ENCODE peak calls at places on chromosomes 16 and 17, in six cellular contexts. Z is T-helper 1 cell; F is stimulated activated naive B cell treated with anti-CD40 and anti-IgM and Interleukin-4, amounts not matched to agents 10 μg/mL and 1 μg/mL and 100 μg/mL, for 72 hours; R is T-helper 2 cell; M is kidney tubule cell; Q is NCI-H774. N is an unnamed sample.

GRCh38 chr17:55456307-55457240 is 34.9 kb upstream of the MMD start:
- DNase-seq in M (no peak), R (no peak), Z (no peak), Q (no peak), F (no peak), N (no peak)

GRCh38 chr16:73173396-73173795 is 125.5 kb upstream of the ZFHX3 start:
- DNase-seq in M (no peak), R (no peak), F (no peak), Q (no peak), Z (no peak), N (no peak)

GRCh38 chr16:50354629-50355456 is 13.9 kb downstream of the BRD7 start:
- DNase-seq in Q (no peak), F (no peak), M (no peak), Z (no peak), R (no peak), N (peak; percentile 18)

GRCh38 chr16:89449726-89450335 is 40.5 kb downstream of the ANKRD11 start:
- DNase-seq in M (peak; percentile 75), R (no peak), Q (no peak), F (no peak), Z (no peak), N (peak; percentile 64)

GRCh38 chr16:11372924-11373306 is 27.7 kb downstream of the RMI2 start:
- DNase-seq in F (no peak), Z (no peak), R (no peak), M (no peak), Q (no peak), N (no peak)

GRCh38 chr17:80751460-80752368 is 207.1 kb downstream of the RPTOR start:
- DNase-seq in F (no peak), M (no peak), Z (no peak), Q (no peak), R (no peak), N (no peak)

GRCh38 chr17:9829343-9829742 is 3.6 kb downstream of the GLP2R start:
- DNase-seq in M (no peak), R (no peak), F (no peak), Z (no peak), Q (no peak), N (no peak)

GRCh38 chr17:72118588-72119279 is 2.1 kb upstream of the SOX9 start:
- DNase-seq in R (no peak), M (peak; percentile 85), Z (no peak), Q (peak; percentile 65), F (no peak), N (peak; percentile 73)

GRCh38 chr16:831571-832443 is 31.3 kb upstream of the GNG13 start:
- DNase-seq in R (no peak), Q (no peak), F (no peak), M (no peak), Z (no peak), N (no peak)

GRCh38 chr16:86577314-86577971 is 906 bp upstream of the FOXL1 start:
- DNase-seq in M (no peak), R (no peak), Z (no peak), Q (no peak), F (no peak), N (no peak)

GRCh38 chr17:40063915-40064531 is 1.3 kb downstream of the THRA start:
- DNase-seq in R (no peak), M (no peak), F (no peak), Z (no peak), Q (no peak), N (no peak)

GRCh38 chr17:50037321-50038107 is 18.4 kb upstream of the ITGA3 start:
- DNase-seq in Q (peak; percentile 22), F (no peak), M (peak; percentile 89), R (no peak), Z (no peak), N (peak; percentile 70)

GRCh38 chr16:3282103-3282746 is 1.1 kb upstream of the ZNF263 start:
- DNase-seq in R (no peak), M (peak; percentile 77), Q (peak; percentile 81), Z (no peak), F (no peak), N (no peak)

GRCh38 chr16:70694088-70694487 is 8.2 kb upstream of the MTSS2 start:
- DNase-seq in R (no peak), Z (no peak), F (no peak), M (peak; percentile 95), Q (no peak), N (peak; percentile 67)

GRCh38 chr17:50922107-50922506 is 56.0 kb upstream of the TOB1 start:
- DNase-seq in F (no peak), Q (no peak), R (no peak), M (peak; percentile 61), Z (no peak), N (peak; percentile 91)